ENCODE peak calls at places on chromosome 1, in ten cellular contexts. M, C, X, A, L, W, U, P, H and D are unnamed samples.

GRCh38 chr1:243343970-243344749 is 88.3 kb downstream of the SDCCAG8 start:
- DNase-seq in M (no peak), C (peak; percentile 84), X (no peak), A (no peak), L (no peak), W (no peak), U (no peak), P (peak; percentile 40), H (peak; percentile 75), D (peak; percentile 43)

GRCh38 chr1:229339086-229339485 is 3.8 kb downstream of the CCSAP start:
- DNase-seq in M (no peak), C (no peak), X (no peak), A (no peak), L (no peak), W (no peak), U (no peak), P (no peak), H (no peak), D (no peak)

GRCh38 chr1:24526940-24527542 is 24.4 kb downstream of the RCAN3 start:
- DNase-seq in M (no peak), C (no peak), X (no peak), A (no peak), L (no peak), W (no peak), U (no peak), P (peak; percentile 20), H (peak; percentile 37), D (peak; percentile 10)

GRCh38 chr1:87853576-87854351 is 525.1 kb downstream of the LMO4 start:
- DNase-seq in M (no peak), C (no peak), X (no peak), A (no peak), L (no peak), W (no peak), U (no peak), P (peak; percentile 54), H (no peak), D (no peak)

GRCh38 chr1:96185181-96185580 is 536.4 kb upstream of the PTBP2 start:
- DNase-seq in M (no peak), C (no peak), X (no peak), A (no peak), L (no peak), W (no peak), U (no peak), P (no peak), H (no peak), D (no peak)

GRCh38 chr1:51850420-51851297 is 27.9 kb downstream of the NRDC start:
- DNase-seq in M (no peak), C (no peak), X (no peak), A (no peak), L (no peak), W (no peak), U (peak; percentile 33), P (no peak), H (no peak), D (no peak)

GRCh38 chr1:66929289-66929688 is 4.5 kb downstream of the MIER1 start:
- DNase-seq in M (no peak), C (no peak), X (no peak), A (no peak), L (no peak), W (no peak), U (no peak), P (no peak), H (no peak), D (no peak)

GRCh38 chr1:37858931-37859506 is 373 bp downstream of the MTF1 start:
- DNase-seq in M (no peak), C (peak; percentile 52), X (no peak), A (no peak), L (no peak), W (no peak), U (no peak), P (peak; percentile 20), H (peak; percentile 13), D (peak; percentile 81)

GRCh38 chr1:65813956-65814355 is 21.3 kb downstream of the PDE4B start:
- DNase-seq in M (no peak), C (no peak), X (no peak), A (no peak), L (no peak), W (no peak), U (no peak), P (peak; percentile 49), H (no peak), D (no peak)

GRCh38 chr1:44497422-44498170 is 92.5 kb downstream of the RNF220 start:
- DNase-seq in M (no peak), C (no peak), X (no peak), A (no peak), L (no peak), W (no peak), U (no peak), P (no peak), H (no peak), D (no peak)

GRCh38 chr1:226360106-226360746 is 47.7 kb downstream of the PARP1 start:
- DNase-seq in M (no peak), C (no peak), X (no peak), A (no peak), L (no peak), W (no peak), U (no peak), P (no peak), H (no peak), D (no peak)

GRCh38 chr1:236913371-236914037 is 90.7 kb downstream of the MT1HL1 start:
- DNase-seq in M (no peak), C (no peak), X (no peak), A (no peak), L (no peak), W (no peak), U (no peak), P (peak; percentile 44), H (no peak), D (no peak)

GRCh38 chr1:90707363-90707710 is 9.8 kb downstream of the BARHL2 start:
- DNase-seq in M (no peak), C (peak; percentile 91), X (no peak), A (no peak), L (no peak), W (no peak), U (no peak), P (peak; percentile 15), H (no peak), D (no peak)

GRCh38 chr1:40313329-40313957 is 3.6 kb downstream of the COL9A2 start:
- DNase-seq in M (no peak), C (no peak), X (no peak), A (no peak), L (no peak), W (no peak), U (no peak), P (no peak), H (no peak), D (no peak)

GRCh38 chr1:55012661-55013060 is 13.9 kb downstream of the BSND start:
- DNase-seq in M (no peak), C (no peak), X (no peak), A (no peak), L (no peak), W (no peak), U (no peak), P (no peak), H (no peak), D (no peak)

GRCh38 chr1:156499194-156499702 is 1.3 kb downstream of the MEF2D start:
- DNase-seq in M (no peak), C (peak; percentile 57), X (no peak), A (no peak), L (no peak), W (no peak), U (no peak), P (no peak), H (no peak), D (no peak)

GRCh38 chr1:93723733-93724270 is 42.2 kb upstream of the BCAR3 start:
- DNase-seq in M (no peak), C (no peak), X (no peak), A (no peak), L (no peak), W (no peak), U (no peak), P (no peak), H (no peak), D (no peak)

GRCh38 chr1:11978290-11978689 is 2.0 kb upstream of the MFN2 start:
- DNase-seq in M (no peak), C (no peak), X (no peak), A (no peak), L (no peak), W (no peak), U (no peak), P (no peak), H (no peak), D (no peak)

GRCh38 chr1:21937372-21938121 is 437 bp upstream of the HSPG2 start:
- DNase-seq in M (peak; percentile 92), C (peak; percentile 96), X (no peak), A (peak; percentile 73), L (peak; percentile 47), W (peak; percentile 74), U (peak; percentile 86), P (peak; percentile 78), H (peak; percentile 60), D (peak; percentile 63)

GRCh38 chr1:93180723-93181613 is at the start of gene CCDC18:
- DNase-seq in M (no peak), C (no peak), X (no peak), A (peak; percentile 13), L (no peak), W (no peak), U (no peak), P (peak; percentile 44), H (peak; percentile 42), D (no peak)

GRCh38 chr1:108881369-108881768 is 4.6 kb downstream of the GPSM2 start:
- DNase-seq in M (no peak), C (no peak), X (no peak), A (no peak), L (no peak), W (no peak), U (no peak), P (peak; percentile 36), H (no peak), D (no peak)

GRCh38 chr1:173392895-173393654 is 84.1 kb upstream of the PRDX6 start:
- DNase-seq in M (no peak), C (peak; percentile 39), X (peak; percentile 71), A (no peak), L (peak; percentile 39), W (no peak), U (no peak), P (peak; percentile 90), H (no peak), D (no peak)

GRCh38 chr1:1079408-1080121 is 5.5 kb upstream of the RNF223 start:
- DNase-seq in M (peak; percentile 75), C (peak; percentile 93), X (peak; percentile 61), A (peak; percentile 68), L (peak; percentile 60), W (no peak), U (peak; percentile 35), P (peak; percentile 90), H (no peak), D (peak; percentile 70)

GRCh38 chr1:241611063-241611462 is 29.1 kb downstream of the CHML start:
- DNase-seq in M (no peak), C (peak; percentile 76), X (peak; percentile 41), A (no peak), L (no peak), W (no peak), U (no peak), P (peak; percentile 79), H (peak; percentile 85), D (peak; percentile 39)

GRCh38 chr1:158969166-158969565 is 37.8 kb downstream of the PYHIN1 start:
- DNase-seq in M (no peak), C (no peak), X (no peak), A (no peak), L (no peak), W (no peak), U (no peak), P (no peak), H (no peak), D (no peak)

GRCh38 chr1:113871597-113872113 is at the start of gene PTPN22:
- DNase-seq in M (no peak), C (no peak), X (peak; percentile 38), A (no peak), L (peak; percentile 16), W (no peak), U (no peak), P (peak; percentile 83), H (peak; percentile 58), D (no peak)

GRCh38 chr1:115408489-115409002 is 70.5 kb upstream of the NGF start:
- DNase-seq in M (no peak), C (no peak), X (no peak), A (no peak), L (no peak), W (no peak), U (peak; percentile 29), P (no peak), H (no peak), D (no peak)

GRCh38 chr1:179058343-179059184 is 23.3 kb upstream of the TOR3A start:
- DNase-seq in M (no peak), C (no peak), X (no peak), A (no peak), L (no peak), W (no peak), U (no peak), P (no peak), H (no peak), D (no peak)